ENCODE peak calls at places on chromosome 6, in ten cellular contexts. H is HCEC 1CT; I is effector CD8-positive, alpha-beta T cell; R is NCI-H345; F is D721Med; C is GM10248; W is GM04504; S is SW480; B is HFFc6; T is mesenchymal stem cell. G is an unnamed sample.

GRCh38 chr6:64955435-64955848 is 751.6 kb downstream of the EYS start:
- DNase-seq in R (no peak), T (no peak), C (no peak), I (no peak), S (no peak), B (no peak), F (no peak), H (no peak), W (no peak), G (no peak)

GRCh38 chr6:7073810-7074525 is 33.8 kb upstream of the RREB1 start:
- DNase-seq in B (no peak), W (no peak), C (peak), F (no peak), H (no peak), R (no peak), T (no peak), I (peak), S (no peak), G (no peak)

GRCh38 chr6:115873901-115874300 is 186.8 kb downstream of the FRK start:
- DNase-seq in F (no peak), C (no peak), B (no peak), I (no peak), H (no peak), S (no peak), W (no peak), T (no peak), R (no peak), G (no peak)

GRCh38 chr6:141744971-141745370 is 387.8 kb upstream of the GJE1 start:
- DNase-seq in C (no peak), R (no peak), S (no peak), F (no peak), B (no peak), I (no peak), H (no peak), T (no peak), W (no peak), G (peak)

GRCh38 chr6:15267221-15267620 is 21.4 kb downstream of the JARID2 start:
- DNase-seq in B (no peak), T (no peak), C (no peak), R (no peak), H (no peak), F (no peak), W (no peak), I (no peak), S (no peak), G (no peak)

GRCh38 chr6:166572370-166573261 is 13.9 kb downstream of the RAMACL start:
- DNase-seq in F (no peak), W (no peak), B (peak), S (peak), R (no peak), H (peak), I (no peak), T (peak), C (no peak), G (peak)

GRCh38 chr6:166633732-166634535 is 6.9 kb upstream of the RPS6KA2 start:
- DNase-seq in R (no peak), T (peak), H (peak), I (no peak), B (peak), W (no peak), S (no peak), F (no peak), C (no peak), G (peak)

GRCh38 chr6:35475573-35475972 is 7.4 kb downstream of the RPL10A start:
- DNase-seq in W (no peak), B (no peak), C (no peak), S (no peak), F (no peak), R (no peak), T (no peak), H (no peak), I (no peak), G (no peak)

GRCh38 chr6:124007915-124008688 is 204.4 kb downstream of the NKAIN2 start:
- DNase-seq in F (no peak), R (peak), H (no peak), I (no peak), C (no peak), B (no peak), W (no peak), S (no peak), T (peak), G (no peak)

GRCh38 chr6:121823437-121823851 is 388.0 kb downstream of the GJA1 start:
- DNase-seq in S (no peak), C (no peak), T (peak), F (no peak), W (no peak), R (no peak), I (no peak), H (peak), B (peak), G (peak)

GRCh38 chr6:52995913-52996685 is 1.0 kb upstream of the GSTA4 start:
- DNase-seq in B (peak), T (peak), I (no peak), F (no peak), W (no peak), S (peak), H (peak), C (no peak), R (peak), G (peak)

GRCh38 chr6:32991972-32992371 is 17.4 kb downstream of the HLA-DOA start:
- DNase-seq in B (no peak), W (no peak), H (no peak), C (no peak), R (no peak), I (no peak), T (no peak), F (no peak), S (no peak), G (no peak)